ENCODE peak calls at places on chromosome 5, in ten cellular contexts. One of them, this sample, is unnamed.

GRCh38 chr5:169637856-169638190 is 748 bp downstream of the DOCK2 start:
- DNase-seq in ELR: no peak
- DNase-seq in testis: peak; percentile 29
- DNase-seq in CD8-positive, alpha-beta T cell: peak; percentile 67
- DNase-seq in astrocyte of the spinal cord: no peak
- DNase-seq in psoas muscle: no peak
- DNase-seq in midbrain: no peak
- DNase-seq in stimulated activated CD4-positive, alpha-beta T cell treated with anti-CD3 and anti-CD28 coated beads, Interleukin-1b, Interleukin-23, amount 100 ng/mL, for 1 hour: no peak
- DNase-seq in AG09309: no peak
- DNase-seq in NCI-H2029 treated with DMSO at 0.1 percent for 48 hours: no peak
- DNase-seq in this sample: peak; percentile 88

GRCh38 chr5:140556438-140556837 is 835 bp downstream of the SRA1 start:
- DNase-seq in NCI-H2029 treated with DMSO at 0.1 percent for 48 hours: no peak
- DNase-seq in ELR: no peak
- DNase-seq in astrocyte of the spinal cord: no peak
- DNase-seq in midbrain: no peak
- DNase-seq in CD8-positive, alpha-beta T cell: no peak
- DNase-seq in psoas muscle: no peak
- DNase-seq in AG09309: no peak
- DNase-seq in testis: no peak
- DNase-seq in stimulated activated CD4-positive, alpha-beta T cell treated with anti-CD3 and anti-CD28 coated beads, Interleukin-1b, Interleukin-23, amount 100 ng/mL, for 1 hour: no peak
- DNase-seq in this sample: no peak

GRCh38 chr5:43680286-43680685 is 77.3 kb downstream of the NNT start:
- DNase-seq in stimulated activated CD4-positive, alpha-beta T cell treated with anti-CD3 and anti-CD28 coated beads, Interleukin-1b, Interleukin-23, amount 100 ng/mL, for 1 hour: no peak
- DNase-seq in AG09309: no peak
- DNase-seq in astrocyte of the spinal cord: no peak
- DNase-seq in ELR: no peak
- DNase-seq in NCI-H2029 treated with DMSO at 0.1 percent for 48 hours: no peak
- DNase-seq in CD8-positive, alpha-beta T cell: no peak
- DNase-seq in testis: no peak
- DNase-seq in midbrain: no peak
- DNase-seq in psoas muscle: no peak
- DNase-seq in this sample: no peak

GRCh38 chr5:17221843-17222614 is 4.6 kb downstream of the BASP1 start:
- DNase-seq in midbrain: no peak
- DNase-seq in NCI-H2029 treated with DMSO at 0.1 percent for 48 hours: no peak
- DNase-seq in psoas muscle: no peak
- DNase-seq in testis: no peak
- DNase-seq in astrocyte of the spinal cord: peak; percentile 64
- DNase-seq in stimulated activated CD4-positive, alpha-beta T cell treated with anti-CD3 and anti-CD28 coated beads, Interleukin-1b, Interleukin-23, amount 100 ng/mL, for 1 hour: no peak
- DNase-seq in AG09309: no peak
- DNase-seq in CD8-positive, alpha-beta T cell: no peak
- DNase-seq in ELR: no peak
- DNase-seq in this sample: no peak

GRCh38 chr5:147464211-147464610 is 45.7 kb downstream of the DPYSL3 start:
- DNase-seq in AG09309: no peak
- DNase-seq in testis: peak; percentile 36
- DNase-seq in ELR: peak; percentile 66
- DNase-seq in psoas muscle: no peak
- DNase-seq in astrocyte of the spinal cord: no peak
- DNase-seq in NCI-H2029 treated with DMSO at 0.1 percent for 48 hours: no peak
- DNase-seq in CD8-positive, alpha-beta T cell: no peak
- DNase-seq in midbrain: no peak
- DNase-seq in stimulated activated CD4-positive, alpha-beta T cell treated with anti-CD3 and anti-CD28 coated beads, Interleukin-1b, Interleukin-23, amount 100 ng/mL, for 1 hour: no peak
- DNase-seq in this sample: no peak

GRCh38 chr5:103690676-103691075 is 128.1 kb upstream of the NUDT12 start:
- DNase-seq in NCI-H2029 treated with DMSO at 0.1 percent for 48 hours: no peak
- DNase-seq in ELR: no peak
- DNase-seq in midbrain: no peak
- DNase-seq in psoas muscle: no peak
- DNase-seq in testis: no peak
- DNase-seq in stimulated activated CD4-positive, alpha-beta T cell treated with anti-CD3 and anti-CD28 coated beads, Interleukin-1b, Interleukin-23, amount 100 ng/mL, for 1 hour: no peak
- DNase-seq in AG09309: no peak
- DNase-seq in CD8-positive, alpha-beta T cell: no peak
- DNase-seq in astrocyte of the spinal cord: no peak
- DNase-seq in this sample: no peak

GRCh38 chr5:31361234-31361633 is 167.7 kb downstream of the CDH6 start:
- DNase-seq in midbrain: no peak
- DNase-seq in CD8-positive, alpha-beta T cell: no peak
- DNase-seq in NCI-H2029 treated with DMSO at 0.1 percent for 48 hours: no peak
- DNase-seq in psoas muscle: no peak
- DNase-seq in AG09309: no peak
- DNase-seq in testis: no peak
- DNase-seq in ELR: peak; percentile 88
- DNase-seq in astrocyte of the spinal cord: peak; percentile 63
- DNase-seq in stimulated activated CD4-positive, alpha-beta T cell treated with anti-CD3 and anti-CD28 coated beads, Interleukin-1b, Interleukin-23, amount 100 ng/mL, for 1 hour: no peak
- DNase-seq in this sample: no peak

GRCh38 chr5:125052601-125053000 is 306.2 kb upstream of the ZNF608 start:
- DNase-seq in psoas muscle: no peak
- DNase-seq in AG09309: no peak
- DNase-seq in ELR: no peak
- DNase-seq in astrocyte of the spinal cord: no peak
- DNase-seq in CD8-positive, alpha-beta T cell: no peak
- DNase-seq in testis: no peak
- DNase-seq in NCI-H2029 treated with DMSO at 0.1 percent for 48 hours: no peak
- DNase-seq in midbrain: no peak
- DNase-seq in stimulated activated CD4-positive, alpha-beta T cell treated with anti-CD3 and anti-CD28 coated beads, Interleukin-1b, Interleukin-23, amount 100 ng/mL, for 1 hour: no peak
- DNase-seq in this sample: no peak

GRCh38 chr5:133818031-133818431 is 150.4 kb downstream of the C5orf15 start:
- DNase-seq in NCI-H2029 treated with DMSO at 0.1 percent for 48 hours: no peak
- DNase-seq in stimulated activated CD4-positive, alpha-beta T cell treated with anti-CD3 and anti-CD28 coated beads, Interleukin-1b, Interleukin-23, amount 100 ng/mL, for 1 hour: no peak
- DNase-seq in astrocyte of the spinal cord: peak; percentile 15
- DNase-seq in psoas muscle: peak; percentile 78
- DNase-seq in midbrain: no peak
- DNase-seq in testis: peak; percentile 59
- DNase-seq in AG09309: no peak
- DNase-seq in CD8-positive, alpha-beta T cell: no peak
- DNase-seq in ELR: peak; percentile 42
- DNase-seq in this sample: no peak

GRCh38 chr5:33679791-33680190 is 212.0 kb downstream of the ADAMTS12 start:
- DNase-seq in NCI-H2029 treated with DMSO at 0.1 percent for 48 hours: no peak
- DNase-seq in CD8-positive, alpha-beta T cell: no peak
- DNase-seq in stimulated activated CD4-positive, alpha-beta T cell treated with anti-CD3 and anti-CD28 coated beads, Interleukin-1b, Interleukin-23, amount 100 ng/mL, for 1 hour: no peak
- DNase-seq in ELR: peak; percentile 52
- DNase-seq in astrocyte of the spinal cord: peak; percentile 27
- DNase-seq in psoas muscle: no peak
- DNase-seq in midbrain: no peak
- DNase-seq in testis: no peak
- DNase-seq in AG09309: peak; percentile 45
- DNase-seq in this sample: no peak

GRCh38 chr5:74324556-74324955 is 316.0 kb downstream of the ENC1 start:
- DNase-seq in testis: no peak
- DNase-seq in CD8-positive, alpha-beta T cell: no peak
- DNase-seq in stimulated activated CD4-positive, alpha-beta T cell treated with anti-CD3 and anti-CD28 coated beads, Interleukin-1b, Interleukin-23, amount 100 ng/mL, for 1 hour: no peak
- DNase-seq in ELR: no peak
- DNase-seq in astrocyte of the spinal cord: no peak
- DNase-seq in NCI-H2029 treated with DMSO at 0.1 percent for 48 hours: no peak
- DNase-seq in AG09309: no peak
- DNase-seq in midbrain: no peak
- DNase-seq in psoas muscle: no peak
- DNase-seq in this sample: no peak

GRCh38 chr5:113900831-113901230 is 387.3 kb downstream of the YTHDC2 start:
- DNase-seq in midbrain: no peak
- DNase-seq in NCI-H2029 treated with DMSO at 0.1 percent for 48 hours: no peak
- DNase-seq in ELR: no peak
- DNase-seq in astrocyte of the spinal cord: no peak
- DNase-seq in psoas muscle: no peak
- DNase-seq in testis: no peak
- DNase-seq in CD8-positive, alpha-beta T cell: no peak
- DNase-seq in AG09309: no peak
- DNase-seq in stimulated activated CD4-positive, alpha-beta T cell treated with anti-CD3 and anti-CD28 coated beads, Interleukin-1b, Interleukin-23, amount 100 ng/mL, for 1 hour: no peak
- DNase-seq in this sample: no peak

GRCh38 chr5:53037141-53037859 is 48.1 kb downstream of the ITGA2 start:
- DNase-seq in AG09309: no peak
- DNase-seq in testis: no peak
- DNase-seq in stimulated activated CD4-positive, alpha-beta T cell treated with anti-CD3 and anti-CD28 coated beads, Interleukin-1b, Interleukin-23, amount 100 ng/mL, for 1 hour: no peak
- DNase-seq in midbrain: no peak
- DNase-seq in astrocyte of the spinal cord: peak; percentile 72
- DNase-seq in NCI-H2029 treated with DMSO at 0.1 percent for 48 hours: no peak
- DNase-seq in ELR: peak; percentile 93
- DNase-seq in psoas muscle: no peak
- DNase-seq in CD8-positive, alpha-beta T cell: no peak
- DNase-seq in this sample: no peak

GRCh38 chr5:132176987-132177386 is 50.7 kb downstream of the P4HA2 start:
- DNase-seq in testis: no peak
- DNase-seq in astrocyte of the spinal cord: peak; percentile 14
- DNase-seq in midbrain: no peak
- DNase-seq in stimulated activated CD4-positive, alpha-beta T cell treated with anti-CD3 and anti-CD28 coated beads, Interleukin-1b, Interleukin-23, amount 100 ng/mL, for 1 hour: no peak
- DNase-seq in ELR: peak; percentile 46
- DNase-seq in AG09309: no peak
- DNase-seq in CD8-positive, alpha-beta T cell: no peak
- DNase-seq in NCI-H2029 treated with DMSO at 0.1 percent for 48 hours: no peak
- DNase-seq in psoas muscle: no peak
- DNase-seq in this sample: no peak

GRCh38 chr5:73633060-73633459 is 7.1 kb downstream of the ARHGEF28 start:
- DNase-seq in NCI-H2029 treated with DMSO at 0.1 percent for 48 hours: no peak
- DNase-seq in stimulated activated CD4-positive, alpha-beta T cell treated with anti-CD3 and anti-CD28 coated beads, Interleukin-1b, Interleukin-23, amount 100 ng/mL, for 1 hour: no peak
- DNase-seq in astrocyte of the spinal cord: no peak
- DNase-seq in psoas muscle: no peak
- DNase-seq in CD8-positive, alpha-beta T cell: no peak
- DNase-seq in midbrain: no peak
- DNase-seq in AG09309: no peak
- DNase-seq in ELR: peak; percentile 35
- DNase-seq in testis: no peak
- DNase-seq in this sample: no peak

GRCh38 chr5:40428129-40428528 is 251.6 kb upstream of the PTGER4 start:
- DNase-seq in ELR: peak; percentile 75
- DNase-seq in NCI-H2029 treated with DMSO at 0.1 percent for 48 hours: no peak
- DNase-seq in stimulated activated CD4-positive, alpha-beta T cell treated with anti-CD3 and anti-CD28 coated beads, Interleukin-1b, Interleukin-23, amount 100 ng/mL, for 1 hour: no peak
- DNase-seq in testis: no peak
- DNase-seq in AG09309: no peak
- DNase-seq in astrocyte of the spinal cord: peak; percentile 55
- DNase-seq in psoas muscle: peak; percentile 49
- DNase-seq in midbrain: no peak
- DNase-seq in CD8-positive, alpha-beta T cell: no peak
- DNase-seq in this sample: peak; percentile 79

GRCh38 chr5:151819830-151820229 is 48.1 kb downstream of the G3BP1 start:
- DNase-seq in AG09309: no peak
- DNase-seq in CD8-positive, alpha-beta T cell: no peak
- DNase-seq in NCI-H2029 treated with DMSO at 0.1 percent for 48 hours: peak; percentile 73
- DNase-seq in astrocyte of the spinal cord: no peak
- DNase-seq in ELR: no peak
- DNase-seq in psoas muscle: no peak
- DNase-seq in stimulated activated CD4-positive, alpha-beta T cell treated with anti-CD3 and anti-CD28 coated beads, Interleukin-1b, Interleukin-23, amount 100 ng/mL, for 1 hour: no peak
- DNase-seq in midbrain: no peak
- DNase-seq in testis: no peak
- DNase-seq in this sample: no peak

GRCh38 chr5:169577966-169578365 is 5.6 kb upstream of the SPDL1 start:
- DNase-seq in NCI-H2029 treated with DMSO at 0.1 percent for 48 hours: no peak
- DNase-seq in AG09309: no peak
- DNase-seq in testis: no peak
- DNase-seq in psoas muscle: no peak
- DNase-seq in stimulated activated CD4-positive, alpha-beta T cell treated with anti-CD3 and anti-CD28 coated beads, Interleukin-1b, Interleukin-23, amount 100 ng/mL, for 1 hour: no peak
- DNase-seq in ELR: peak; percentile 40
- DNase-seq in CD8-positive, alpha-beta T cell: no peak
- DNase-seq in astrocyte of the spinal cord: peak; percentile 13
- DNase-seq in midbrain: no peak
- DNase-seq in this sample: no peak

GRCh38 chr5:115601709-115602584 is at the start of gene TICAM2:
- DNase-seq in psoas muscle: peak; percentile 67
- DNase-seq in NCI-H2029 treated with DMSO at 0.1 percent for 48 hours: no peak
- DNase-seq in ELR: peak; percentile 83
- DNase-seq in stimulated activated CD4-positive, alpha-beta T cell treated with anti-CD3 and anti-CD28 coated beads, Interleukin-1b, Interleukin-23, amount 100 ng/mL, for 1 hour: no peak
- DNase-seq in astrocyte of the spinal cord: peak; percentile 74
- DNase-seq in midbrain: peak; percentile 70
- DNase-seq in testis: peak; percentile 74
- DNase-seq in AG09309: no peak
- DNase-seq in CD8-positive, alpha-beta T cell: peak; percentile 55
- DNase-seq in this sample: peak; percentile 85

GRCh38 chr5:126801992-126802294 is 25.0 kb downstream of the LMNB1 start:
- DNase-seq in midbrain: peak; percentile 9
- DNase-seq in stimulated activated CD4-positive, alpha-beta T cell treated with anti-CD3 and anti-CD28 coated beads, Interleukin-1b, Interleukin-23, amount 100 ng/mL, for 1 hour: no peak
- DNase-seq in testis: no peak
- DNase-seq in NCI-H2029 treated with DMSO at 0.1 percent for 48 hours: no peak
- DNase-seq in ELR: peak; percentile 50
- DNase-seq in psoas muscle: no peak
- DNase-seq in astrocyte of the spinal cord: peak; percentile 57
- DNase-seq in CD8-positive, alpha-beta T cell: no peak
- DNase-seq in AG09309: no peak
- DNase-seq in this sample: no peak

GRCh38 chr5:142296914-142297417 is 27.9 kb downstream of the SPRY4 start:
- DNase-seq in NCI-H2029 treated with DMSO at 0.1 percent for 48 hours: no peak
- DNase-seq in psoas muscle: no peak
- DNase-seq in midbrain: no peak
- DNase-seq in CD8-positive, alpha-beta T cell: no peak
- DNase-seq in ELR: peak; percentile 53
- DNase-seq in AG09309: peak; percentile 37
- DNase-seq in stimulated activated CD4-positive, alpha-beta T cell treated with anti-CD3 and anti-CD28 coated beads, Interleukin-1b, Interleukin-23, amount 100 ng/mL, for 1 hour: no peak
- DNase-seq in testis: no peak
- DNase-seq in astrocyte of the spinal cord: peak; percentile 79
- DNase-seq in this sample: no peak

GRCh38 chr5:165286692-165287091 is 1781.3 kb downstream of the MAT2B start:
- DNase-seq in testis: no peak
- DNase-seq in astrocyte of the spinal cord: no peak
- DNase-seq in ELR: no peak
- DNase-seq in NCI-H2029 treated with DMSO at 0.1 percent for 48 hours: no peak
- DNase-seq in stimulated activated CD4-positive, alpha-beta T cell treated with anti-CD3 and anti-CD28 coated beads, Interleukin-1b, Interleukin-23, amount 100 ng/mL, for 1 hour: no peak
- DNase-seq in midbrain: no peak
- DNase-seq in AG09309: no peak
- DNase-seq in CD8-positive, alpha-beta T cell: no peak
- DNase-seq in psoas muscle: no peak
- DNase-seq in this sample: no peak

GRCh38 chr5:157657516-157657915 is 5.3 kb upstream of the SOX30 start:
- DNase-seq in psoas muscle: no peak
- DNase-seq in testis: no peak
- DNase-seq in astrocyte of the spinal cord: peak; percentile 8
- DNase-seq in CD8-positive, alpha-beta T cell: no peak
- DNase-seq in NCI-H2029 treated with DMSO at 0.1 percent for 48 hours: no peak
- DNase-seq in ELR: no peak
- DNase-seq in midbrain: no peak
- DNase-seq in stimulated activated CD4-positive, alpha-beta T cell treated with anti-CD3 and anti-CD28 coated beads, Interleukin-1b, Interleukin-23, amount 100 ng/mL, for 1 hour: no peak
- DNase-seq in AG09309: no peak
- DNase-seq in this sample: no peak

GRCh38 chr5:79135790-79136553 is 24.4 kb downstream of the BHMT start:
- DNase-seq in testis: no peak
- DNase-seq in astrocyte of the spinal cord: no peak
- DNase-seq in AG09309: no peak
- DNase-seq in stimulated activated CD4-positive, alpha-beta T cell treated with anti-CD3 and anti-CD28 coated beads, Interleukin-1b, Interleukin-23, amount 100 ng/mL, for 1 hour: no peak
- DNase-seq in ELR: no peak
- DNase-seq in midbrain: no peak
- DNase-seq in psoas muscle: no peak
- DNase-seq in NCI-H2029 treated with DMSO at 0.1 percent for 48 hours: no peak
- DNase-seq in CD8-positive, alpha-beta T cell: no peak
- DNase-seq in this sample: no peak

GRCh38 chr5:74415695-74416102 is 224.8 kb downstream of the ENC1 start:
- DNase-seq in testis: no peak
- DNase-seq in stimulated activated CD4-positive, alpha-beta T cell treated with anti-CD3 and anti-CD28 coated beads, Interleukin-1b, Interleukin-23, amount 100 ng/mL, for 1 hour: no peak
- DNase-seq in midbrain: no peak
- DNase-seq in NCI-H2029 treated with DMSO at 0.1 percent for 48 hours: peak; percentile 78
- DNase-seq in astrocyte of the spinal cord: no peak
- DNase-seq in AG09309: no peak
- DNase-seq in ELR: no peak
- DNase-seq in psoas muscle: no peak
- DNase-seq in CD8-positive, alpha-beta T cell: no peak
- DNase-seq in this sample: no peak

GRCh38 chr5:81748556-81748955 is 2.3 kb downstream of the SSBP2 start:
- DNase-seq in midbrain: peak; percentile 25
- DNase-seq in astrocyte of the spinal cord: no peak
- DNase-seq in psoas muscle: no peak
- DNase-seq in stimulated activated CD4-positive, alpha-beta T cell treated with anti-CD3 and anti-CD28 coated beads, Interleukin-1b, Interleukin-23, amount 100 ng/mL, for 1 hour: no peak
- DNase-seq in AG09309: no peak
- DNase-seq in CD8-positive, alpha-beta T cell: no peak
- DNase-seq in testis: no peak
- DNase-seq in NCI-H2029 treated with DMSO at 0.1 percent for 48 hours: no peak
- DNase-seq in ELR: no peak
- DNase-seq in this sample: no peak

GRCh38 chr5:130066644-130067043 is 162.4 kb downstream of the CHSY3 start:
- DNase-seq in AG09309: peak; percentile 14
- DNase-seq in ELR: no peak
- DNase-seq in stimulated activated CD4-positive, alpha-beta T cell treated with anti-CD3 and anti-CD28 coated beads, Interleukin-1b, Interleukin-23, amount 100 ng/mL, for 1 hour: no peak
- DNase-seq in testis: no peak
- DNase-seq in NCI-H2029 treated with DMSO at 0.1 percent for 48 hours: no peak
- DNase-seq in midbrain: no peak
- DNase-seq in psoas muscle: peak; percentile 23
- DNase-seq in CD8-positive, alpha-beta T cell: no peak
- DNase-seq in astrocyte of the spinal cord: peak; percentile 32
- DNase-seq in this sample: no peak